ENCODE peak calls at places on chromosome 3, in seven cellular contexts. W, C, Z, S, Q, O and H are unnamed samples.

GRCh38 chr3:154584041-154584440 is 154.1 kb upstream of the GPR149 start:
- DNase-seq in W (no peak), C (peak; percentile 4), Z (no peak), S (no peak), Q (no peak), O (peak; percentile 6), H (peak; percentile 54)

GRCh38 chr3:119636194-119636593 is 24.2 kb downstream of the POPDC2 start:
- DNase-seq in W (peak; percentile 13), C (no peak), Z (no peak), S (peak; percentile 46), Q (no peak), O (peak; percentile 13), H (no peak)

GRCh38 chr3:49713336-49714105 is 6.0 kb downstream of the AMIGO3 start:
- DNase-seq in W (no peak), C (no peak), Z (peak; percentile 44), S (no peak), Q (no peak), O (no peak), H (no peak)

GRCh38 chr3:157499342-157499963 is 3.8 kb downstream of the VEPH1 start:
- DNase-seq in W (no peak), C (peak; percentile 48), Z (peak; percentile 83), S (peak; percentile 17), Q (peak; percentile 92), O (peak; percentile 78), H (peak; percentile 95)

GRCh38 chr3:171343688-171344087 is 116.5 kb downstream of the TNIK start:
- DNase-seq in W (no peak), C (no peak), Z (no peak), S (no peak), Q (no peak), O (no peak), H (no peak)

GRCh38 chr3:102148598-102149302 is 286.1 kb upstream of the ZPLD1 start:
- DNase-seq in W (no peak), C (no peak), Z (no peak), S (no peak), Q (no peak), O (no peak), H (peak; percentile 5)

GRCh38 chr3:140341817-140342403 is 336.0 kb upstream of the TRIM42 start:
- DNase-seq in W (no peak), C (no peak), Z (peak; percentile 60), S (no peak), Q (peak; percentile 74), O (no peak), H (no peak)

GRCh38 chr3:143840636-143841035 is 7.6 kb downstream of the SLC9A9 start:
- DNase-seq in W (no peak), C (no peak), Z (no peak), S (no peak), Q (no peak), O (no peak), H (no peak)

GRCh38 chr3:158702815-158703481 is 29.3 kb downstream of the RARRES1 start:
- DNase-seq in W (peak; percentile 85), C (no peak), Z (no peak), S (peak; percentile 60), Q (no peak), O (no peak), H (no peak)

GRCh38 chr3:11603628-11604027 is 40.1 kb downstream of the VGLL4 start:
- DNase-seq in W (peak; percentile 97), C (no peak), Z (no peak), S (peak; percentile 96), Q (no peak), O (peak; percentile 93), H (peak; percentile 58)

GRCh38 chr3:81242871-81243270 is 518.6 kb downstream of the GBE1 start:
- DNase-seq in W (peak; percentile 3), C (no peak), Z (no peak), S (no peak), Q (no peak), O (peak; percentile 46), H (peak; percentile 8)

GRCh38 chr3:50534721-50535330 is 31.4 kb upstream of the CACNA2D2 start:
- DNase-seq in W (peak; percentile 23), C (no peak), Z (no peak), S (no peak), Q (no peak), O (no peak), H (no peak)

GRCh38 chr3:143951351-143951971 is 20.2 kb upstream of the DIPK2A start:
- DNase-seq in W (peak; percentile 46), C (peak; percentile 18), Z (no peak), S (peak; percentile 62), Q (no peak), O (peak; percentile 45), H (peak; percentile 63)

GRCh38 chr3:191441687-191442086 is 19.3 kb upstream of the PYDC2 start:
- DNase-seq in W (no peak), C (no peak), Z (no peak), S (no peak), Q (no peak), O (no peak), H (no peak)

GRCh38 chr3:85090495-85090894 is 131.7 kb downstream of the CADM2 start:
- DNase-seq in W (no peak), C (no peak), Z (no peak), S (no peak), Q (no peak), O (no peak), H (no peak)

GRCh38 chr3:195259146-195259563 is 11.8 kb downstream of the XXYLT1 start:
- DNase-seq in W (peak; percentile 32), C (no peak), Z (peak; percentile 76), S (peak; percentile 72), Q (no peak), O (no peak), H (peak; percentile 79)

GRCh38 chr3:141994856-141995255 is 118.4 kb downstream of the ATP1B3 start:
- DNase-seq in W (no peak), C (no peak), Z (no peak), S (no peak), Q (no peak), O (no peak), H (no peak)

GRCh38 chr3:18426597-18426996 is 1.5 kb upstream of the SATB1 start:
- DNase-seq in W (no peak), C (no peak), Z (no peak), S (no peak), Q (no peak), O (no peak), H (no peak)

GRCh38 chr3:18424862-18425640 is at the start of gene SATB1:
- DNase-seq in W (peak; percentile 34), C (peak; percentile 79), Z (peak; percentile 87), S (peak; percentile 69), Q (peak; percentile 82), O (peak; percentile 46), H (peak; percentile 89)

GRCh38 chr3:18429021-18429745 is 4.0 kb upstream of the SATB1 start:
- DNase-seq in W (no peak), C (no peak), Z (no peak), S (no peak), Q (no peak), O (no peak), H (no peak)

GRCh38 chr3:18425641-18426403 is 683 bp upstream of the SATB1 start:
- DNase-seq in W (no peak), C (no peak), Z (peak; percentile 78), S (peak; percentile 8), Q (peak; percentile 57), O (no peak), H (peak; percentile 68)

GRCh38 chr3:18428036-18428435 is 2.9 kb upstream of the SATB1 start:
- DNase-seq in W (no peak), C (no peak), Z (no peak), S (no peak), Q (no peak), O (no peak), H (peak; percentile 61)
- H3K4ac ChIP-seq in W (no peak overlapping the region), C (no peak overlapping the region), Z (no peak overlapping the region), S (no peak overlapping the region), Q (no peak overlapping the region), O (no peak overlapping the region), H (no peak overlapping the region)

GRCh38 chr3:193729601-193730000 is 136.6 kb downstream of the OPA1 start:
- DNase-seq in W (no peak), C (no peak), Z (no peak), S (no peak), Q (no peak), O (no peak), H (no peak)

GRCh38 chr3:193730498-193730897 is 137.5 kb downstream of the OPA1 start:
- DNase-seq in W (no peak), C (no peak), Z (no peak), S (no peak), Q (no peak), O (no peak), H (no peak)

GRCh38 chr3:193729088-193729465 is 136.1 kb downstream of the OPA1 start:
- DNase-seq in W (no peak), C (no peak), Z (no peak), S (no peak), Q (no peak), O (no peak), H (no peak)

GRCh38 chr3:193727089-193727488 is 134.1 kb downstream of the OPA1 start:
- DNase-seq in W (no peak), C (no peak), Z (peak; percentile 37), S (no peak), Q (no peak), O (no peak), H (no peak)

GRCh38 chr3:193728429-193729087 is 135.6 kb downstream of the OPA1 start:
- DNase-seq in W (no peak), C (no peak), Z (no peak), S (no peak), Q (no peak), O (no peak), H (no peak)
- H3K4ac ChIP-seq in W (no peak overlapping the region), C (no peak overlapping the region), Z (no peak overlapping the region), S (no peak overlapping the region), Q (no peak overlapping the region), O (no peak overlapping the region), H (no peak overlapping the region)

GRCh38 chr3:122692674-122693073 is 12.0 kb downstream of the PARP14 start:
- DNase-seq in W (no peak), C (no peak), Z (no peak), S (no peak), Q (no peak), O (no peak), H (no peak)

GRCh38 chr3:122697952-122698625 is 17.4 kb downstream of the PARP14 start:
- DNase-seq in W (no peak), C (no peak), Z (no peak), S (no peak), Q (no peak), O (no peak), H (no peak)

GRCh38 chr3:122695927-122696561 is 15.4 kb downstream of the PARP14 start:
- DNase-seq in W (no peak), C (no peak), Z (no peak), S (no peak), Q (no peak), O (no peak), H (no peak)

GRCh38 chr3:122691195-122691594 is 10.6 kb downstream of the PARP14 start:
- DNase-seq in W (peak; percentile 87), C (no peak), Z (no peak), S (peak; percentile 71), Q (no peak), O (no peak), H (no peak)

DNA sequence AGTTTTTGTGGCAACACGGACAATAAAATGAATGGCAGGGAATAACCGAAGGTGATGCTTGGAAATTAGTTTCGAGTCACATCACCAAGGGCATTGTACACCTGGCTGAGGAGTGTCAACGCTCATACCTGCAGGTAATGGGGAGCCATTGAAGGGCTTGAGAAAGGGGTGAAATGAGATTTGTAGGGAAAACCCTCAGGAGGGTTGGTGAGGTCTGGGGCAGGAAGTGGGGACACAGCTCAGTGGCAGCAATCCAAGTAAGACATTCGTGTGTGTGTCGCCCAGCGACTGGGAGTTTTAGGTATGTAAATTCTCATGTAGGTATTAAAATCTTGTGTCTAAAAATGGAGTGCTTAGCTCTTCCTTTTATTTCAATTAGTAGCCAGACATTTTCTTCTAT is 14.3 kb downstream of the PARP14 start:
- DNase-seq in W (no peak), C (no peak), Z (no peak), S (no peak), Q (no peak), O (no peak), H (no peak)
- H3K4ac ChIP-seq in W (no peak overlapping the region), C (no peak overlapping the region), Z (no peak overlapping the region), S (no peak overlapping the region), Q (no peak overlapping the region), O (no peak overlapping the region), H (no peak overlapping the region)

GRCh38 chr3:63437858-63438257 is 159.8 kb downstream of the SYNPR start:
- DNase-seq in W (no peak), C (no peak), Z (no peak), S (no peak), Q (no peak), O (no peak), H (no peak)
- H3K4ac ChIP-seq in W (no peak overlapping the region), C (no peak overlapping the region), Z (no peak overlapping the region), S (no peak overlapping the region), Q (no peak overlapping the region), O (no peak overlapping the region), H (no peak overlapping the region)